ENCODE peak calls at places on chromosome 14, in six cellular contexts. B is mammary epithelial cell, I is HCT116, K is H9, D is colonic mucosa, O is neural progenitor cell. Q is an unnamed sample. For H3K4me1, the result is how much of the 10 kb centered on the place peaks cover.

GRCh38 chr14:77612011-77612620 is 4.3 kb downstream of the SPTLC2 start:
- DNase-seq in I (no peak), O (no peak), D (no peak), K (no peak), B (no peak), Q (no peak)

GRCh38 chr14:99036594-99037293 is 235.3 kb downstream of the BCL11B start:
- DNase-seq in D (no peak), B (no peak), K (no peak), I (no peak), O (peak), Q (no peak)

GRCh38 chr14:91361236-91361811 is 56.3 kb downstream of the CCDC88C start:
- DNase-seq in B (peak), O (no peak), K (no peak), I (no peak), D (no peak), Q (peak)

GRCh38 chr14:35254736-35255135 is 37.4 kb upstream of the PSMA6 start:
- DNase-seq in D (no peak), B (peak), K (no peak), I (no peak), O (no peak), Q (no peak)

GRCh38 chr14:76760331-76761197 is 704 bp upstream of the VASH1 start:
- DNase-seq in I (no peak), O (no peak), D (no peak), B (no peak), K (peak), Q (peak)

GRCh38 chr14:21476526-21476924 is 234 bp downstream of the RAB2B start:
- DNase-seq in I (no peak), B (peak), O (peak), D (peak), K (no peak), Q (peak)

GRCh38 chr14:31968107-31968810 is 108.8 kb upstream of the ARHGAP5 start:
- DNase-seq in B (peak), K (no peak), D (no peak), I (no peak), O (no peak), Q (no peak)

GRCh38 chr14:58629273-58629672 is 8.5 kb upstream of the DACT1 start:
- DNase-seq in O (peak), K (no peak), B (no peak), I (no peak), D (no peak), Q (no peak)

GRCh38 chr14:71246539-71246938 is 339.3 kb downstream of the PCNX1 start:
- DNase-seq in I (no peak), D (no peak), O (no peak), K (no peak), B (no peak), Q (no peak)

GRCh38 chr14:71327691-71328090 is 420.4 kb downstream of the PCNX1 start:
- DNase-seq in K (no peak), D (no peak), O (no peak), I (no peak), B (no peak), Q (no peak)

GRCh38 chr14:105602799-105603763 is 76.7 kb downstream of the TMEM121 start:
- DNase-seq in I (no peak), D (peak), K (no peak), B (no peak), O (no peak), Q (peak)

GRCh38 chr14:26163761-26164160 is 434.1 kb downstream of the NOVA1 start:
- DNase-seq in B (no peak), K (peak), I (no peak), D (no peak), O (peak), Q (no peak)

GRCh38 chr14:23182372-23183014 is 967 bp downstream of the SLC7A8 start:
- DNase-seq in B (peak), D (peak), K (peak), O (peak), I (peak), Q (no peak)

GRCh38 chr14:102437997-102438922 is 71.3 kb downstream of the ANKRD9 start:
- DNase-seq in I (peak), D (peak), B (peak), K (peak), O (peak), Q (peak)

GRCh38 chr14:71478542-71478941 is 453.7 kb upstream of the RGS6 start:
- DNase-seq in B (no peak), K (no peak), I (no peak), D (no peak), O (no peak), Q (no peak)

GRCh38 chr14:67187210-67187609 is 2.0 kb upstream of the GARIN2 start:
- DNase-seq in O (no peak), K (no peak), I (peak), B (peak), D (no peak), Q (no peak)

GRCh38 chr14:89933002-89933401 is 21.5 kb downstream of the EFCAB11 start:
- DNase-seq in D (no peak), I (no peak), O (no peak), B (no peak), K (no peak), Q (no peak)

GRCh38 chr14:57171903-57172302 is 96.8 kb downstream of the EXOC5 start:
- DNase-seq in O (no peak), D (no peak), I (no peak), B (no peak), K (no peak), Q (no peak)

GRCh38 chr14:33933386-33933934 is 17.4 kb downstream of the EGLN3 start:
- DNase-seq in D (no peak), I (no peak), B (no peak), O (no peak), K (no peak), Q (no peak)

GRCh38 chr14:63267171-63267570 is 51.6 kb downstream of the GPHB5 start:
- DNase-seq in D (no peak), K (no peak), B (no peak), O (no peak), I (no peak), Q (no peak)

GRCh38 chr14:90301580-90302181 is 30.1 kb downstream of the NRDE2 start:
- DNase-seq in I (no peak), O (peak), B (peak), K (no peak), D (no peak), Q (no peak)

GRCh38 chr14:67577181-67577580 is 22.9 kb downstream of the PIGH start:
- DNase-seq in B (no peak), K (no peak), D (no peak), O (no peak), I (no peak), Q (no peak)

GRCh38 chr14:35366048-35366428 is 38.5 kb downstream of the NFKBIA start:
- DNase-seq in O (no peak), D (no peak), B (no peak), I (no peak), K (no peak), Q (peak)

GRCh38 chr14:31921741-31922140 is 155.4 kb upstream of the ARHGAP5 start:
- DNase-seq in O (no peak), K (no peak), D (no peak), I (no peak), B (no peak), Q (no peak)

GRCh38 chr14:87432698-87433097 is 560.3 kb downstream of the GALC start:
- DNase-seq in I (no peak), D (no peak), K (no peak), O (no peak), B (no peak), Q (no peak)

GRCh38 chr14:70156602-70157001 is 32.1 kb downstream of the SLC8A3 start:
- DNase-seq in D (no peak), B (no peak), K (no peak), I (no peak), O (peak), Q (no peak)

GRCh38 chr14:42130809-42131208 is 524.1 kb downstream of the LRFN5 start:
- DNase-seq in K (no peak), D (no peak), O (no peak), B (peak), I (no peak), Q (no peak)

GRCh38 chr14:26379951-26380350 is 217.9 kb downstream of the NOVA1 start:
- DNase-seq in I (no peak), D (no peak), B (no peak), O (no peak), K (no peak), Q (no peak)

GRCh38 chr14:61638595-61639391 is 56.5 kb upstream of the HIF1A start:
- DNase-seq in D (peak), O (no peak), K (no peak), I (no peak), B (no peak), Q (no peak)

GRCh38 chr14:90409209-90409730 is 12.4 kb downstream of the CALM1 start:
- DNase-seq in D (no peak), B (peak), I (no peak), K (no peak), O (no peak), Q (peak)

GRCh38 chr14:73818821-73819220 is 32.8 kb upstream of the PTGR2 start:
- DNase-seq in K (no peak), D (no peak), I (no peak), O (no peak), B (no peak), Q (no peak)

GRCh38 chr14:89908712-89909450 is 45.6 kb downstream of the EFCAB11 start:
- DNase-seq in D (no peak), B (no peak), K (no peak), O (no peak), I (no peak), Q (no peak)

GRCh38 chr14:68649461-68650189 is 143.2 kb downstream of the ZFP36L1 start:
- DNase-seq in D (peak), K (peak), O (no peak), B (no peak), I (no peak), Q (no peak)

DNA sequence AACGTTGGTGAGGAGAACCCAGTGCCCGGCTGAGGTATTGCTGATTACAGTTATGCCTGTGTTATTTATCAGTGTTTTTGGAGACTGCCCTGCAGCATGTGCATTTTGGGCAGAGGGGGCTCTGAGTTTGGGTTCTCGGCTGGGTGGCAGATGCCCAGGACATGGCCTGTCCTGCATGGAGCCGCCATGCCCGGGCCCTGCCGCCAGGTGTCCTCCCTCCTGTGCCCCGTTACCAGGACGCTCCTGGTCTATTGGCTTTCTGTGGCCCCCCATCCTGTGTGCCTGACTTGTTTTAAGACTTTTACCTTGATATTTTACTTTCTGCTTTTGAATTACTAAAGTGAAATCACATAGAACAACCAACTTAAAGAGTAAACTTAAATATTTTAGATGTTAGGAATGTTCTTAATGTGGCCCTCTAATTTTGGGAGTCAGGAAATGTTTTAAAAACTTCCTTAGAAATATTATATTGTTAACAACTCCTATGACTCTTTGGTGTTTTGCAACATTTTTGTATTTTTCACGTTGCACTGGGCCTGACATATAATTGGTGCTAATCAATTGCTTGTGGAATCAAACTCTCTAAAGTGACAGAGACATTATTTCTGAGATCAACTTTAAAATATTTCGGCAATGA is 51.8 kb downstream of the PRIMA1 start:
- DNase-seq in O (peak), I (no peak), B (no peak), K (peak), D (no peak), Q (peak)
- TF ChIP-seq CTCF in O (peak), I (no peak), B (no peak), K (peak), D (no peak), Q (no peak)

DNA sequence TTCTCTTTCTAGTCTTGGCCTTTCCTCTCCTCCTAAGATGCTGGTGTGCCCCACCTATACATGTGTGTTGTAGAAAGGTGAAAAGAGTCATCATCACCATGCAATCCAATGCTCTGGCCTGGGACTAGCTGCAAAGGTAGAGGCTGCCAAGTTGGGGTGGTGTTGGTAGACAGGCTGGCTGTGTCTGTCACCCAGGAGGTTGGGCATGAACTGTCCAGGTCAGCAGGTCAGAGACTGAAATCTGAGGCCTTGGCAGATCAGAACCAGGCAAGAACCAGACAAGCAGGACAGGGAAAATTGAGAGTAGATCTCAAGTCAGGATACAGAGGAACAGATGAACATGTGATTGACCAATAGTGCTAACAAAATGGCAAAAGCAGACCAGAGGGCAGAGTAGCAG is 26.2 kb downstream of the L2HGDH start:
- DNase-seq in K (no peak), B (no peak), O (no peak), I (no peak), D (no peak), Q (no peak)
- H3K4me1 ChIP-seq in K (under half), B (under half), O (under half), I (under half), D (under half), Q (under half)

GRCh38 chr14:44961151-44961729 is 507 bp downstream of the KLHL28 start:
- DNase-seq in D (peak), B (peak), K (peak), I (no peak), O (peak), Q (peak)

GRCh38 chr14:44959538-44959937 is 2.2 kb downstream of the KLHL28 start:
- DNase-seq in O (no peak), D (no peak), B (no peak), I (no peak), K (no peak), Q (no peak)

GRCh38 chr14:44961730-44962572 is at the start of the genes KLHL28 and TOGARAM1:
- DNase-seq in K (peak), O (peak), B (peak), I (peak), D (peak), Q (peak)

GRCh38 chr14:44960646-44961045 is 1.1 kb downstream of the KLHL28 start:
- DNase-seq in B (no peak), K (no peak), O (no peak), D (no peak), I (no peak), Q (no peak)

DNA sequence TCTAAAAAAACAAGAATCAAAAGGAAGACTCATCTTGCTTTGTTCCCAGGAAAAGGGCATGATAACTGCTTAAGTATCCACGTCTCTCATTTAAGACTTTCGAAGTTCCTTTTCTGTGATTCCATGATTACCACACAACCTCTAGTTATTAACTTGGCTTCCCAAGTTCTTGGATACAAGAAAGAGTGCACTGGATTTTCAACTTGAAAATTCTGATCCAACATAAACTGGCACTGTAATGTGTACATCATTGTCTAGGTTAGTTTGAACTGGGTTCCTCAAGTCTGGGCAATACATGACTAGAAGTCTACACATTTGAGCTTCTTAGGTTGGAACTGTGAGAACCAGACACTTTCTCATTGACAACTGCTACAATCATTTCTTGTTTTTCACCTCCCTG is 1.6 kb downstream of the KLHL28 start:
- DNase-seq in I (no peak), K (no peak), D (no peak), B (peak), O (no peak), Q (no peak)
- H3K9ac ChIP-seq in I (peak), K (no peak), D (no peak), B (peak), O (peak), Q (no peak)

GRCh38 chr14:54026671-54027070 is 70.0 kb upstream of the BMP4 start:
- DNase-seq in I (no peak), O (no peak), D (no peak), B (peak), K (no peak), Q (no peak)

GRCh38 chr14:54023027-54023426 is 66.4 kb upstream of the BMP4 start:
- DNase-seq in D (no peak), B (no peak), K (no peak), I (no peak), O (no peak), Q (no peak)

GRCh38 chr14:54025661-54026060 is 69.0 kb upstream of the BMP4 start:
- DNase-seq in K (no peak), D (no peak), B (peak), I (peak), O (no peak), Q (no peak)
- TF ChIP-seq CTCF in K (peak), D (no peak), B (peak), I (peak), O (peak), Q (peak)

Q was measured in kidney.